ENCODE peak calls at places on chromosomes 4 and X, in four cellular contexts. One of them, this sample, is unnamed.

GRCh38 chrX:15221321-15221720 is 48.6 kb downstream of the ASB9 start:
- DNase-seq in CD8-positive, alpha-beta T cell: no peak
- DNase-seq in astrocyte: no peak
- DNase-seq in pancreas: no peak
- DNase-seq in this sample: no peak

GRCh38 chr4:42371306-42372063 is 25.8 kb upstream of the SHISA3 start:
- DNase-seq in CD8-positive, alpha-beta T cell: no peak
- DNase-seq in astrocyte: peak
- DNase-seq in pancreas: no peak
- DNase-seq in this sample: peak

GRCh38 chr4:138911903-138912713 is 103.5 kb upstream of the NOCT start:
- DNase-seq in CD8-positive, alpha-beta T cell: no peak
- DNase-seq in astrocyte: no peak
- DNase-seq in pancreas: peak
- DNase-seq in this sample: no peak

GRCh38 chrX:140709421-140709846 is at the start of gene LINC00632:
- DNase-seq in CD8-positive, alpha-beta T cell: no peak
- DNase-seq in astrocyte: no peak
- DNase-seq in pancreas: no peak
- DNase-seq in this sample: no peak

GRCh38 chr4:158051401-158052235 is 121.2 kb downstream of the GASK1B start:
- DNase-seq in CD8-positive, alpha-beta T cell: no peak
- DNase-seq in astrocyte: peak
- DNase-seq in pancreas: no peak
- DNase-seq in this sample: no peak

GRCh38 chr4:108941914-108942379 is 179.1 kb upstream of the ETNPPL start:
- DNase-seq in CD8-positive, alpha-beta T cell: no peak
- DNase-seq in astrocyte: no peak
- DNase-seq in pancreas: no peak
- DNase-seq in this sample: no peak

GRCh38 chrX:13898603-13899002 is 81.7 kb upstream of the GPM6B start:
- DNase-seq in CD8-positive, alpha-beta T cell: no peak
- DNase-seq in astrocyte: no peak
- DNase-seq in pancreas: no peak
- DNase-seq in this sample: peak

GRCh38 chr4:10897076-10897475 is 212.5 kb upstream of the CLNK start:
- DNase-seq in CD8-positive, alpha-beta T cell: no peak
- DNase-seq in astrocyte: no peak
- DNase-seq in pancreas: no peak
- DNase-seq in this sample: no peak

GRCh38 chr4:105972946-105973621 is 77.8 kb downstream of the NPNT start:
- DNase-seq in CD8-positive, alpha-beta T cell: no peak
- DNase-seq in astrocyte: no peak
- DNase-seq in pancreas: no peak
- DNase-seq in this sample: no peak

GRCh38 chr4:62490635-62491034 is 1290.5 kb downstream of the ADGRL3 start:
- DNase-seq in CD8-positive, alpha-beta T cell: no peak
- DNase-seq in astrocyte: no peak
- DNase-seq in pancreas: no peak
- DNase-seq in this sample: no peak

GRCh38 chrX:40109288-40110008 is 11.7 kb upstream of the BCOR start:
- DNase-seq in CD8-positive, alpha-beta T cell: no peak
- DNase-seq in astrocyte: no peak
- DNase-seq in pancreas: peak
- DNase-seq in this sample: no peak

GRCh38 chr4:9898596-9899345 is 117.3 kb downstream of the DRD5 start:
- DNase-seq in CD8-positive, alpha-beta T cell: no peak
- DNase-seq in astrocyte: no peak
- DNase-seq in pancreas: no peak
- DNase-seq in this sample: peak

GRCh38 chr4:123232439-123232838 is 164.2 kb upstream of the SPRY1 start:
- DNase-seq in CD8-positive, alpha-beta T cell: no peak
- DNase-seq in astrocyte: peak
- DNase-seq in pancreas: no peak
- DNase-seq in this sample: no peak

GRCh38 chrX:49058794-49059193 is at the start of gene CCDC120:
- DNase-seq in CD8-positive, alpha-beta T cell: no peak
- DNase-seq in astrocyte: no peak
- DNase-seq in pancreas: peak
- DNase-seq in this sample: no peak

GRCh38 chr4:1813915-1814314 is 20.8 kb downstream of the FGFR3 start:
- DNase-seq in CD8-positive, alpha-beta T cell: no peak
- DNase-seq in astrocyte: no peak
- DNase-seq in pancreas: no peak
- DNase-seq in this sample: no peak

GRCh38 chrX:68755726-68756125 is 73.1 kb upstream of the EFNB1 start:
- DNase-seq in CD8-positive, alpha-beta T cell: no peak
- DNase-seq in astrocyte: no peak
- DNase-seq in pancreas: no peak
- DNase-seq in this sample: no peak

GRCh38 chr4:123843137-123843536 is 446.5 kb downstream of the SPRY1 start:
- DNase-seq in CD8-positive, alpha-beta T cell: no peak
- DNase-seq in astrocyte: no peak
- DNase-seq in pancreas: no peak
- DNase-seq in this sample: no peak

GRCh38 chr4:173917255-173917960 is 366.1 kb downstream of the FBXO8 start:
- DNase-seq in CD8-positive, alpha-beta T cell: no peak
- DNase-seq in astrocyte: peak
- DNase-seq in pancreas: no peak
- DNase-seq in this sample: no peak

GRCh38 chrX:140141444-140142029 is 176.2 kb upstream of the CXorf66 start:
- DNase-seq in CD8-positive, alpha-beta T cell: no peak
- DNase-seq in astrocyte: no peak
- DNase-seq in pancreas: no peak
- DNase-seq in this sample: peak

GRCh38 chr4:15513545-15513944 is 43.9 kb downstream of the CC2D2A start:
- DNase-seq in CD8-positive, alpha-beta T cell: no peak
- DNase-seq in astrocyte: no peak
- DNase-seq in pancreas: no peak
- DNase-seq in this sample: no peak

GRCh38 chrX:5236096-5236495 is 992.6 kb downstream of the NLGN4X start:
- DNase-seq in CD8-positive, alpha-beta T cell: no peak
- DNase-seq in astrocyte: no peak
- DNase-seq in pancreas: no peak
- DNase-seq in this sample: no peak

GRCh38 chrX:40922307-40922706 is 162.9 kb upstream of the USP9X start:
- DNase-seq in CD8-positive, alpha-beta T cell: no peak
- DNase-seq in astrocyte: peak
- DNase-seq in pancreas: no peak
- DNase-seq in this sample: peak

GRCh38 chr4:88814043-88814617 is 116.5 kb upstream of the NAP1L5 start:
- DNase-seq in CD8-positive, alpha-beta T cell: no peak
- DNase-seq in astrocyte: no peak
- DNase-seq in pancreas: no peak
- DNase-seq in this sample: no peak
- TF ChIP-seq CTCF in CD8-positive, alpha-beta T cell: no peak
- TF ChIP-seq CTCF in astrocyte: no peak
- TF ChIP-seq CTCF in pancreas: peak
- TF ChIP-seq CTCF in this sample: no peak

GRCh38 chr4:155678011-155678410 is 11.4 kb downstream of the GUCY1A1 start:
- DNase-seq in CD8-positive, alpha-beta T cell: no peak
- DNase-seq in astrocyte: no peak
- DNase-seq in pancreas: no peak
- DNase-seq in this sample: no peak

GRCh38 chr4:155675709-155676429 is 9.2 kb downstream of the GUCY1A1 start:
- DNase-seq in CD8-positive, alpha-beta T cell: no peak
- DNase-seq in astrocyte: no peak
- DNase-seq in pancreas: no peak
- DNase-seq in this sample: no peak

GRCh38 chr4:155674669-155675071 is 8.0 kb downstream of the GUCY1A1 start:
- DNase-seq in CD8-positive, alpha-beta T cell: no peak
- DNase-seq in astrocyte: no peak
- DNase-seq in pancreas: no peak
- DNase-seq in this sample: no peak

GRCh38 chr4:155676430-155676825 is 9.8 kb downstream of the GUCY1A1 start:
- DNase-seq in CD8-positive, alpha-beta T cell: no peak
- DNase-seq in astrocyte: no peak
- DNase-seq in pancreas: no peak
- DNase-seq in this sample: no peak

GRCh38 chr4:155679343-155679742 is 12.7 kb downstream of the GUCY1A1 start:
- DNase-seq in CD8-positive, alpha-beta T cell: no peak
- DNase-seq in astrocyte: no peak
- DNase-seq in pancreas: no peak
- DNase-seq in this sample: no peak
- H3K27ac ChIP-seq in CD8-positive, alpha-beta T cell: no peak
- H3K27ac ChIP-seq in astrocyte: no peak
- H3K27ac ChIP-seq in pancreas: no peak
- H3K27ac ChIP-seq in this sample: no peak

GRCh38 chrX:47178337-47178736 is 15.3 kb upstream of the UBA1 start:
- DNase-seq in CD8-positive, alpha-beta T cell: no peak
- DNase-seq in astrocyte: no peak
- DNase-seq in pancreas: no peak
- DNase-seq in this sample: no peak
- TF ChIP-seq CTCF in CD8-positive, alpha-beta T cell: no peak
- TF ChIP-seq CTCF in astrocyte: no peak
- TF ChIP-seq CTCF in pancreas: no peak
- TF ChIP-seq CTCF in this sample: no peak

DNA sequence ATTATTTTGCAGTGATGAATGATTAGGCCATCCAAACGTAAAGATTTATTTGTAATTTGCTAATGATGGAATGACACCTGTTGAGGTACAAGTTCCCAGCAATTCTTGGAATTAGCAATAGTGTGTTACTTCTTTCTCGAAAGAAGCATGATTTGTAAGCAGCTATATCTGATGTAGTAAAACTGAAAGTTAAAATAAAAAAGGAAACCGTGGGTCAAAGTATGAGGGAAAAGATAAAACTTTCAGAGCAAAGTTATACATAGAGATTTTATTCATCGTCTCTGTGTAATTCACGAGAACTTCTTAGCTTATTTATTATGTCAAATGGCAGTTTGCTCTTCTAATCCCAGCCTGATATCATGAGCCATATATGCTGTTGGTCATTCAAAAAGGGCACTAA is 59.0 kb downstream of the NFKB1 start:
- DNase-seq in CD8-positive, alpha-beta T cell: no peak
- DNase-seq in astrocyte: no peak
- DNase-seq in pancreas: no peak
- DNase-seq in this sample: no peak
- H3K27ac ChIP-seq in CD8-positive, alpha-beta T cell: no peak
- H3K27ac ChIP-seq in astrocyte: no peak
- H3K27ac ChIP-seq in pancreas: no peak
- H3K27ac ChIP-seq in this sample: no peak

DNA sequence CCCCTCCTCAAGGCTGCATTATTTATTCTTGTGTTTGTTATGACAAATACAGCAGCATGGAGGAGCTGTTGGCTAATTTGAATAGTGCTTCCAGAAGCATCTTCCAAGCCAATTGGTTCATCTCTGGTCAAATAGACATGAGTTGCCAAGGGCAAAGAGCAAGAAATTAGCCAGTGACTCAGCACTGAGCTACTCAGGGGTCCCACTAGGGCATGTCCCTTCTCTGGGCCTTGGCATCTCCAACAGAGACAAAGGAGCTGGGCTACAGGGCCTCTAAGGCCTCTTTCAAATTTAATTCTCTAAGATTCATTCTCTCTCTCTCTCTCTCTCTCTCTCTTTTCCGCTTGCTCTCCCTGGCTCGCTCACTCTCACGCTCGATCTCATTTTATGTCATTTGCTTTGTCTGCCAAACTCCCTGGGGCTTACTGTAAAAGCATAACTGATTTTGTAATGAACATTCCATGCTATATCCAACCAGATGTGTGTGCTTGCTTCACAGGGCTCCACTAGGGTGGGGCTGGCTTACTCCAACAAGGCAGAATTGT is 86.7 kb upstream of the MAGEA4 start:
- DNase-seq in CD8-positive, alpha-beta T cell: no peak
- DNase-seq in astrocyte: peak
- DNase-seq in pancreas: no peak
- DNase-seq in this sample: peak
- TF ChIP-seq CTCF in CD8-positive, alpha-beta T cell: no peak
- TF ChIP-seq CTCF in astrocyte: no peak
- TF ChIP-seq CTCF in pancreas: no peak
- TF ChIP-seq CTCF in this sample: no peak

GRCh38 chr4:2948895-2949781 is 14.1 kb downstream of the NOP14 start:
- DNase-seq in CD8-positive, alpha-beta T cell: no peak
- DNase-seq in astrocyte: no peak
- DNase-seq in pancreas: peak
- DNase-seq in this sample: no peak

GRCh38 chr4:2949782-2950125 is 13.5 kb downstream of the NOP14 start:
- DNase-seq in CD8-positive, alpha-beta T cell: no peak
- DNase-seq in astrocyte: no peak
- DNase-seq in pancreas: peak
- DNase-seq in this sample: no peak

GRCh38 chr4:2954358-2955185 is 8.6 kb downstream of the NOP14 start:
- DNase-seq in CD8-positive, alpha-beta T cell: no peak
- DNase-seq in astrocyte: no peak
- DNase-seq in pancreas: no peak
- DNase-seq in this sample: no peak

GRCh38 chr4:2950221-2950989 is 12.8 kb downstream of the NOP14 start:
- DNase-seq in CD8-positive, alpha-beta T cell: no peak
- DNase-seq in astrocyte: no peak
- DNase-seq in pancreas: peak
- DNase-seq in this sample: no peak

GRCh38 chr4:2953496-2953895 is 9.7 kb downstream of the NOP14 start:
- DNase-seq in CD8-positive, alpha-beta T cell: no peak
- DNase-seq in astrocyte: no peak
- DNase-seq in pancreas: no peak
- DNase-seq in this sample: no peak
- H3K27ac ChIP-seq in CD8-positive, alpha-beta T cell: no peak
- H3K27ac ChIP-seq in astrocyte: no peak
- H3K27ac ChIP-seq in pancreas: no peak
- H3K27ac ChIP-seq in this sample: peak